ENCODE peak calls at places on chromosomes 1 and 21, in four cellular contexts. O is kidney tubule cell, T is NCI-H748 treated with DMSO at 0.1 percent for 48 hours, N is psoas muscle. W is an unnamed sample.
A peak's percentile ranks its signal among the peaks of the same experiment; 100 is the strongest.

GRCh38 chr1:22953392-22954141 is 19.1 kb downstream of the LACTBL1 start:
- DNase-seq in T (no peak), O (no peak), N (no peak), W (no peak)

GRCh38 chr1:26372039-26372438 is 511 bp downstream of the ZNF683 start:
- DNase-seq in O (peak; percentile 19), N (no peak), T (no peak), W (no peak)

GRCh38 chr1:208203848-208204609 is 40.2 kb downstream of the PLXNA2 start:
- DNase-seq in O (no peak), T (no peak), N (no peak), W (no peak)

GRCh38 chr1:11857164-11857853 is 1.4 kb downstream of the NPPB start:
- DNase-seq in O (no peak), T (no peak), N (no peak), W (no peak)

GRCh38 chr1:184386271-184387068 is at the start of gene C1orf21:
- DNase-seq in N (peak; percentile 95), O (peak; percentile 73), T (peak; percentile 52), W (peak; percentile 87)

GRCh38 chr1:192151176-192151575 is 7.1 kb upstream of the RGS18 start:
- DNase-seq in T (no peak), N (no peak), O (no peak), W (no peak)

GRCh38 chr1:243731301-243731891 is 118.6 kb downstream of the AKT3 start:
- DNase-seq in O (peak; percentile 47), T (no peak), N (no peak), W (no peak)

GRCh38 chr1:160708821-160709220 is 2.8 kb downstream of the CD48 start:
- DNase-seq in T (no peak), N (no peak), O (no peak), W (no peak)

GRCh38 chr1:223776075-223776814 is 63.9 kb downstream of the CAPN2 start:
- DNase-seq in N (no peak), T (no peak), O (peak; percentile 98), W (peak; percentile 55)

GRCh38 chr21:42413500-42413899 is 9.8 kb downstream of the UBASH3A start:
- DNase-seq in O (no peak), N (no peak), T (no peak), W (no peak)